ENCODE peak calls at places on chromosomes 5 and 9, in five cellular contexts. One of them, this sample, is unnamed.

GRCh38 chr9:132411091-132411508 is 1.1 kb downstream of the CFAP77 start:
- DNase-seq in heart left ventricle: peak
- DNase-seq in adrenal gland: no peak
- DNase-seq in gastrocnemius medialis: no peak
- DNase-seq in stomach: peak
- DNase-seq in this sample: no peak

GRCh38 chr9:7121055-7121454 is 363.3 kb downstream of the KDM4C start:
- DNase-seq in heart left ventricle: no peak
- DNase-seq in adrenal gland: no peak
- DNase-seq in gastrocnemius medialis: no peak
- DNase-seq in stomach: no peak
- DNase-seq in this sample: no peak

GRCh38 chr5:30764704-30765103 is 428.8 kb upstream of the CDH6 start:
- DNase-seq in heart left ventricle: no peak
- DNase-seq in adrenal gland: no peak
- DNase-seq in gastrocnemius medialis: no peak
- DNase-seq in stomach: no peak
- DNase-seq in this sample: no peak

GRCh38 chr5:96936431-96937221 is 746 bp downstream of the LNPEP start:
- DNase-seq in heart left ventricle: peak
- DNase-seq in adrenal gland: peak
- DNase-seq in gastrocnemius medialis: peak
- DNase-seq in stomach: peak
- DNase-seq in this sample: peak

GRCh38 chr5:124997186-124997893 is 250.9 kb upstream of the ZNF608 start:
- DNase-seq in heart left ventricle: no peak
- DNase-seq in adrenal gland: no peak
- DNase-seq in gastrocnemius medialis: no peak
- DNase-seq in stomach: no peak
- DNase-seq in this sample: no peak

GRCh38 chr9:135971892-135972291 is 10.7 kb upstream of the UBAC1 start:
- DNase-seq in heart left ventricle: no peak
- DNase-seq in adrenal gland: no peak
- DNase-seq in gastrocnemius medialis: no peak
- DNase-seq in stomach: peak
- DNase-seq in this sample: peak

GRCh38 chr9:93105620-93106019 is 9.6 kb downstream of the CARD19 start:
- DNase-seq in heart left ventricle: no peak
- DNase-seq in adrenal gland: no peak
- DNase-seq in gastrocnemius medialis: no peak
- DNase-seq in stomach: no peak
- DNase-seq in this sample: no peak

GRCh38 chr5:76818844-76819831 is at the start of gene F2RL1:
- DNase-seq in heart left ventricle: peak
- DNase-seq in adrenal gland: peak
- DNase-seq in gastrocnemius medialis: no peak
- DNase-seq in stomach: peak
- DNase-seq in this sample: no peak

GRCh38 chr9:109538346-109538745 is 40.2 kb upstream of the PTPN3 start:
- DNase-seq in heart left ventricle: no peak
- DNase-seq in adrenal gland: no peak
- DNase-seq in gastrocnemius medialis: no peak
- DNase-seq in stomach: no peak
- DNase-seq in this sample: no peak

GRCh38 chr9:8365029-8365428 is 565.5 kb upstream of the DMAC1 start:
- DNase-seq in heart left ventricle: no peak
- DNase-seq in adrenal gland: no peak
- DNase-seq in gastrocnemius medialis: no peak
- DNase-seq in stomach: no peak
- DNase-seq in this sample: no peak

GRCh38 chr5:79456449-79456848 is 57.5 kb downstream of the HOMER1 start:
- DNase-seq in heart left ventricle: no peak
- DNase-seq in adrenal gland: no peak
- DNase-seq in gastrocnemius medialis: no peak
- DNase-seq in stomach: no peak
- DNase-seq in this sample: no peak

GRCh38 chr9:22683393-22684075 is 236.9 kb downstream of the DMRTA1 start:
- DNase-seq in heart left ventricle: no peak
- DNase-seq in adrenal gland: no peak
- DNase-seq in gastrocnemius medialis: peak
- DNase-seq in stomach: no peak
- DNase-seq in this sample: no peak

GRCh38 chr9:137370865-137371520 is 52.0 kb downstream of the EXD3 start:
- DNase-seq in heart left ventricle: peak
- DNase-seq in adrenal gland: peak
- DNase-seq in gastrocnemius medialis: no peak
- DNase-seq in stomach: peak
- DNase-seq in this sample: peak

GRCh38 chr9:35661756-35662350 is 3.1 kb downstream of the ARHGEF39 start:
- DNase-seq in heart left ventricle: no peak
- DNase-seq in adrenal gland: no peak
- DNase-seq in gastrocnemius medialis: no peak
- DNase-seq in stomach: no peak
- DNase-seq in this sample: no peak

GRCh38 chr5:16881253-16881652 is 54.8 kb downstream of the MYO10 start:
- DNase-seq in heart left ventricle: no peak
- DNase-seq in adrenal gland: no peak
- DNase-seq in gastrocnemius medialis: no peak
- DNase-seq in stomach: no peak
- DNase-seq in this sample: no peak

GRCh38 chr9:33709241-33709640 is 86.1 kb upstream of the PRSS3 start:
- DNase-seq in heart left ventricle: no peak
- DNase-seq in adrenal gland: no peak
- DNase-seq in gastrocnemius medialis: no peak
- DNase-seq in stomach: no peak
- DNase-seq in this sample: no peak

GRCh38 chr5:108345541-108346171 is 36.2 kb downstream of the FBXL17 start:
- DNase-seq in heart left ventricle: no peak
- DNase-seq in adrenal gland: no peak
- DNase-seq in gastrocnemius medialis: no peak
- DNase-seq in stomach: no peak
- DNase-seq in this sample: no peak

DNA sequence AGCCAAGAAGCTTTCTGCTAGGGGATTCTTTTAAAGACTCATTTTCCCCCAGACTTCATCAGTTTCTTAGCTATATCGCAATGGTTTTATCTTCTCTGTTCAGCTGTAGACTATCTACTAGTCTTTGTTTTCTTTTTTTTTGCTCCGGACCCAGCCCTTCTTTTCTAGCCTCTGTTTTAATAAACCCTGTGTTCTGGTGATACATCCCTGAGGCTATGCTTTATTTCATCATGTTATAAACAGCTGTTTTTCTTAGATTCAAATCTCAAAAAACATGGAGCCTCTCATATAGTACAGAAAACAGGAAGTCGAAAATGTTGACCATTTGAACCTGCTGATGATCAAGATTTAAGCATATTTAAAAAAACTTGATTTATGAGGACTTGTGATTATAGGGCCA is 37.8 kb downstream of the SCGB3A1 start:
- DNase-seq in heart left ventricle: no peak
- DNase-seq in adrenal gland: no peak
- DNase-seq in gastrocnemius medialis: no peak
- DNase-seq in stomach: no peak
- DNase-seq in this sample: no peak
- H3K4me3 ChIP-seq in heart left ventricle: no peak
- H3K4me3 ChIP-seq in adrenal gland: no peak
- H3K4me3 ChIP-seq in gastrocnemius medialis: no peak
- H3K4me3 ChIP-seq in stomach: no peak
- H3K4me3 ChIP-seq in this sample: no peak

GRCh38 chr5:168301593-168302388 is 10.3 kb downstream of the WWC1 start:
- DNase-seq in heart left ventricle: no peak
- DNase-seq in adrenal gland: no peak
- DNase-seq in gastrocnemius medialis: no peak
- DNase-seq in stomach: peak
- DNase-seq in this sample: no peak
- TF ChIP-seq POLR2A in heart left ventricle: no peak
- TF ChIP-seq POLR2A in adrenal gland: no peak
- TF ChIP-seq POLR2A in gastrocnemius medialis: no peak
- TF ChIP-seq POLR2A in stomach: no peak
- TF ChIP-seq POLR2A in this sample: no peak

DNA sequence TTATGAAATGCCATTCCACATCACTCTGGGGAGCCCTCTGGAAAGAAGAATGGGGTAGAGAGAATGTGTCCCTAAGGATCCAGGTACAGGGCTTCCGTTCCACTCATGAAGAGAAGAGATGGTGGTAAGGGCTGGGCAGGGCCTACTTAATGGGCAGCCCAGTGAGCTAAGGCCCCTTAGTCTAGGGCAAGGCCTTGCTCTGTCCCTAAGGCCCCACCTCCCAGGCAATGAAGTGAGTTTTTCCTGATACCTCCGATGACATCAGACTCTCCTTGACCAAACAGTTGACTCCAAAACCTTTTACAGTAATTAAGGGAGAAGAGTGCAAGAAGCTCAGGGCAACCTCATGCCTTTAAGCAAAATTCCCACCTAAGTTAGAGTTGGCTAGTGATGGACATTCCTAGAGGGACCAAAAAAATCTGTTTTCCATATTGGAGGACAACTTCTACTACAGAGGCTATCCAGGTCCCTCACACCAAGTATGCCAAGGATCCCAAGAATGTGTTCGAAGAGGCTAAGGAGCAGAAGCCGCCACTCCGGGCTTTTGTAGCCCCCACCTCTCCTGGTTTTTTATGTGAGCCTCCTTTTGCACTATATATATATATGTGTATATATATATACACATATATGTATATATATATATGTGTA is 5.9 kb downstream of the KLF9 start:
- DNase-seq in heart left ventricle: no peak
- DNase-seq in adrenal gland: no peak
- DNase-seq in gastrocnemius medialis: no peak
- DNase-seq in stomach: no peak
- DNase-seq in this sample: peak
- H3K4me3 ChIP-seq in heart left ventricle: no peak
- H3K4me3 ChIP-seq in adrenal gland: peak
- H3K4me3 ChIP-seq in gastrocnemius medialis: peak
- H3K4me3 ChIP-seq in stomach: peak
- H3K4me3 ChIP-seq in this sample: peak

GRCh38 chr5:149383399-149383798 is 4.3 kb upstream of the IL17B start:
- DNase-seq in heart left ventricle: peak
- DNase-seq in adrenal gland: no peak
- DNase-seq in gastrocnemius medialis: peak
- DNase-seq in stomach: no peak
- DNase-seq in this sample: peak
- TF ChIP-seq POLR2A in heart left ventricle: no peak
- TF ChIP-seq POLR2A in adrenal gland: no peak
- TF ChIP-seq POLR2A in gastrocnemius medialis: no peak
- TF ChIP-seq POLR2A in stomach: no peak
- TF ChIP-seq POLR2A in this sample: peak

DNA sequence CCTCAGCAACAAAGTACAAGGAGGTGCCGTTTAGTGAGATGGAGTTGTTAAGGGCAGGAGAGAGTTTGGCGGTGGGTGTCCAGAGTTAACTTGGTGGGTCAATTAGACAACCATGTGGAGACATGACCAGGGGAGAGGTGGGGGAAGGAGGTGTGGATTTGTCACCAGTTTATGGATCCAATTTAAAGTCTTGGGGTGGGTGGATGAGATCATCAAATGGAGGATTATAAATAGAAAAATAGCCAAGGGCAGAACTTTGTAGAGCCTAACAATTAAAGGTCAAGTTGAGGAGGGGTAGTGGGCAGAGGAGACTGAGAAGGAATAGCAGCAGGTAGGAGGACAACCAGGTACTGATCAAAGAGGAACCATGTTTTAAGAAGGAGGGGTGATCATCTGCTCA is 108.7 kb upstream of the IL12B start:
- DNase-seq in heart left ventricle: no peak
- DNase-seq in adrenal gland: no peak
- DNase-seq in gastrocnemius medialis: no peak
- DNase-seq in stomach: no peak
- DNase-seq in this sample: no peak
- H3K4me3 ChIP-seq in heart left ventricle: no peak
- H3K4me3 ChIP-seq in adrenal gland: no peak
- H3K4me3 ChIP-seq in gastrocnemius medialis: no peak
- H3K4me3 ChIP-seq in stomach: no peak
- H3K4me3 ChIP-seq in this sample: no peak

GRCh38 chr5:35816881-35817521 is 39.7 kb upstream of the IL7R start:
- DNase-seq in heart left ventricle: no peak
- DNase-seq in adrenal gland: no peak
- DNase-seq in gastrocnemius medialis: no peak
- DNase-seq in stomach: no peak
- DNase-seq in this sample: no peak
- TF ChIP-seq POLR2A in heart left ventricle: no peak
- TF ChIP-seq POLR2A in adrenal gland: no peak
- TF ChIP-seq POLR2A in gastrocnemius medialis: no peak
- TF ChIP-seq POLR2A in stomach: no peak
- TF ChIP-seq POLR2A in this sample: no peak

DNA sequence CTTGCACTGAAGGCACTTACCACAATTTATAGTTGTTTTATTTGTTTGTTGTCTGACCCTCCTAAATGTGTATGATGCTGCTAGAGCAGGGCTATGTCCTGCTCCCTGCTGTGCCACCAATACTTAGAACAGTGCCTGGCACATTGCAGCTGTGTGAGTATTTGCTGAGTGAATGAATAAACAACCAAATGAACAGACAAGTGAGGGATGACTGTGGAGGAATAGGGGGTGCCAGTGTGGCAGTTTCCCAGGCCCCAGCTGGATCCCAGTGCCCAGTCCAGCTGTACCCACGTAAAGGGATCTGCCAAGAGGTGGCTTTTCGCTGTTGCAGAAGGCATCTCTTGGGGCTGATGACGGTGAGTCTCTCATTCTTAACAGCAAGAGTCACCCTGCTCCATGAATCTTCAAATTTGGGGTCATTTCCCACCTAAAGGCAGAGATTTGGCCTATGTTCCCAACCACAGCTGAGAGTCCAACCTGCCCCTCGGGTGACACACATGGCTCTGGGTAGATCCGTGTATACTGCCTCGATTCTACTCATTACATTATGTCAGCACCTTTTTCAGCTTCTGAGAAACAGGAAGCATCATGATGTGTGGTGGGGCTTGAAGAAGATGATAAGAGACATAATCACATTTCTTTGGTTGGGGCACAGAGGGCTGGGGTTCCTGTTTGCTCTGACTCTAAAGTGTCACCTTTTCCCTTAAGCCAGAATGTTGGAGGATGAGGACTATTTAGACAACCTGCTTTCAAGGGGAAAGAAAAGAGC is 14.3 kb downstream of the IL5 start:
- DNase-seq in heart left ventricle: no peak
- DNase-seq in adrenal gland: no peak
- DNase-seq in gastrocnemius medialis: no peak
- DNase-seq in stomach: no peak
- DNase-seq in this sample: no peak
- H3K4me3 ChIP-seq in heart left ventricle: no peak
- H3K4me3 ChIP-seq in adrenal gland: no peak
- H3K4me3 ChIP-seq in gastrocnemius medialis: no peak
- H3K4me3 ChIP-seq in stomach: no peak
- H3K4me3 ChIP-seq in this sample: no peak

GRCh38 chr9:121298689-121299112 is 30.7 kb downstream of the GSN start:
- DNase-seq in heart left ventricle: peak
- DNase-seq in adrenal gland: no peak
- DNase-seq in gastrocnemius medialis: no peak
- DNase-seq in stomach: no peak
- DNase-seq in this sample: peak
- TF ChIP-seq POLR2A in heart left ventricle: no peak
- TF ChIP-seq POLR2A in adrenal gland: no peak
- TF ChIP-seq POLR2A in gastrocnemius medialis: no peak
- TF ChIP-seq POLR2A in stomach: no peak
- TF ChIP-seq POLR2A in this sample: no peak